ENCODE peak calls at places on chromosomes 11 and 22, in five cellular contexts. Z is IMR-90, L is A549, B is HepG2, J is K562. D is an unnamed sample.

GRCh38 chr22:22666307-22667091 is 22.1 kb downstream of the GGTLC2 start:
- DNase-seq in Z (peak), L (peak), B (peak), J (peak), D (no peak)

GRCh38 chr11:108516125-108516524 is 17.9 kb upstream of the POGLUT3 start:
- DNase-seq in Z (no peak), L (no peak), B (no peak), J (no peak), D (no peak)

GRCh38 chr11:71198141-71198822 is 54.1 kb downstream of the SHANK2 start:
- DNase-seq in Z (no peak), L (no peak), B (no peak), J (no peak), D (no peak)

GRCh38 chr11:130070109-130070828 is 575 bp downstream of the APLP2 start:
- DNase-seq in Z (peak), L (peak), B (no peak), J (peak), D (peak)

GRCh38 chr11:132655187-132655855 is 877.0 kb downstream of the OPCML start:
- DNase-seq in Z (no peak), L (no peak), B (no peak), J (no peak), D (no peak)

GRCh38 chr11:110907629-110908028 is 195.4 kb upstream of the ARHGAP20 start:
- DNase-seq in Z (peak), L (no peak), B (no peak), J (no peak), D (no peak)

GRCh38 chr11:15770798-15771414 is 585.4 kb downstream of the SOX6 start:
- DNase-seq in Z (peak), L (peak), B (peak), J (peak), D (peak)

GRCh38 chr11:11611381-11611780 is 10.4 kb downstream of the GALNT18 start:
- DNase-seq in Z (no peak), L (no peak), B (no peak), J (no peak), D (no peak)

GRCh38 chr11:84901986-84902385 is 725.2 kb downstream of the DLG2 start:
- DNase-seq in Z (peak), L (no peak), B (no peak), J (no peak), D (no peak)

GRCh38 chr11:34514597-34514996 is 1.0 kb upstream of the ELF5 start:
- DNase-seq in Z (no peak), L (no peak), B (no peak), J (no peak), D (no peak)

GRCh38 chr11:2700415-2701211 is 819 bp upstream of the KCNQ1OT1 start:
- DNase-seq in Z (no peak), L (peak), B (peak), J (peak), D (no peak)

GRCh38 chr11:125923012-125923579 is 18.8 kb downstream of the DDX25 start:
- DNase-seq in Z (peak), L (peak), B (peak), J (peak), D (peak)

GRCh38 chr11:120344302-120345004 is 8.2 kb downstream of the ARHGEF12 start:
- DNase-seq in Z (peak), L (no peak), B (no peak), J (peak), D (no peak)

GRCh38 chr11:64960719-64961118 is 11.2 kb downstream of the MAJIN start:
- DNase-seq in Z (no peak), L (no peak), B (peak), J (peak), D (no peak)

GRCh38 chr22:19691721-19692341 is 22.5 kb upstream of the SEPTIN5 start:
- DNase-seq in Z (peak), L (peak), B (no peak), J (peak), D (no peak)

GRCh38 chr11:119309411-119309810 is 7.5 kb downstream of the MCAM start:
- DNase-seq in Z (no peak), L (no peak), B (no peak), J (no peak), D (no peak)

GRCh38 chr22:11253000-11253511 is 4274.9 kb upstream of the OR11H1 start:
- DNase-seq in Z (no peak), L (no peak), B (no peak), J (no peak), D (no peak)

GRCh38 chr22:35205141-35205775 is 52.0 kb upstream of the HMGXB4 start:
- DNase-seq in Z (no peak), L (no peak), B (no peak), J (no peak), D (no peak)

GRCh38 chr11:116335078-116335477 is 437.7 kb downstream of the BUD13 start:
- DNase-seq in Z (no peak), L (no peak), B (no peak), J (no peak), D (no peak)

GRCh38 chr11:7442588-7443215 is 42.6 kb upstream of the OLFML1 start:
- DNase-seq in Z (peak), L (peak), B (peak), J (peak), D (peak)

GRCh38 chr11:114846040-114846791 is 167.9 kb downstream of the NXPE2 start:
- DNase-seq in Z (no peak), L (no peak), B (no peak), J (peak), D (no peak)

GRCh38 chr11:68704887-68705286 is 20.5 kb downstream of the GAL start:
- DNase-seq in Z (no peak), L (no peak), B (no peak), J (no peak), D (no peak)

GRCh38 chr22:41831828-41832552 is 915 bp upstream of the SREBF2 start:
- DNase-seq in Z (peak), L (no peak), B (no peak), J (no peak), D (no peak)

GRCh38 chr22:35684270-35684700 is 33.4 kb upstream of the APOL5 start:
- DNase-seq in Z (peak), L (no peak), B (peak), J (peak), D (no peak)

GRCh38 chr11:86358720-86359119 is 16.0 kb upstream of the CCDC81 start:
- DNase-seq in Z (no peak), L (no peak), B (no peak), J (no peak), D (no peak)

GRCh38 chr11:75384438-75385080 is 14.8 kb upstream of the RPS3 start:
- DNase-seq in Z (peak), L (peak), B (peak), J (peak), D (peak)

GRCh38 chr11:117044287-117045035 is 53.8 kb downstream of the SIK3 start:
- DNase-seq in Z (no peak), L (no peak), B (no peak), J (no peak), D (no peak)

GRCh38 chr22:21632237-21632895 is at the start of gene CCDC116:
- DNase-seq in Z (no peak), L (no peak), B (peak), J (peak), D (peak)

GRCh38 chr11:64791781-64792291 is 11.2 kb downstream of the MAP4K2 start:
- DNase-seq in Z (no peak), L (no peak), B (no peak), J (no peak), D (no peak)

GRCh38 chr11:113168804-113169342 is 145.5 kb upstream of the TTC12 start:
- DNase-seq in Z (no peak), L (no peak), B (no peak), J (no peak), D (no peak)

GRCh38 chr11:88195908-88196307 is 20.7 kb upstream of the RAB38 start:
- DNase-seq in Z (no peak), L (no peak), B (no peak), J (no peak), D (no peak)

GRCh38 chr11:90656171-90656570 is 433.3 kb upstream of the CHORDC1 start:
- DNase-seq in Z (no peak), L (no peak), B (no peak), J (no peak), D (no peak)

GRCh38 chr22:47618180-47618579 is 855.7 kb downstream of the TBC1D22A start:
- DNase-seq in Z (no peak), L (no peak), B (no peak), J (no peak), D (no peak)

GRCh38 chr11:8959546-8960166 is 4.6 kb downstream of the TMEM9B start:
- DNase-seq in Z (peak), L (peak), B (peak), J (peak), D (no peak)

GRCh38 chr11:47267858-47268257 is 2.1 kb upstream of the MADD start:
- DNase-seq in Z (no peak), L (no peak), B (no peak), J (no peak), D (no peak)
- TF ChIP-seq RFX5 in Z (no peak), L (no peak), B (no peak), J (no peak), D (no peak)

DNA sequence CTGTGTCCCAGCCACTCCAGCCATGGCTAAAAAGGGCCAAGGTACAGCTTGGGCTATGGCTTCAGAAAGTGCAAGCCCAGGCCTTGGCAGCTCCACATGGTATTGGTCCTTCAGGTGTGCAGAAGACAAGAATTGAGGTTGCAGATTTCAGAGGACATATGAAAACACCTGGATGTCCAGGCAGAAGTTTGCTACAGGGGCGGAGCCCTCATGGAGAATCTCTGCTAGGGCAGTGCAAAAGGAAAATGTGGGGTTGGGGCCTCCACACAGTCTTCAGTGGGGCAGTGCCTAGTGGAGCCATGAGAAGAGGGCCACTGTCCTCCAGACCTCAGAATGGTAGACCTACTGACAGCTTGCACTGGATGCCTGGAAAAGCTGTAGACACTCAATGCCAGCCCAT is 1074.1 kb downstream of the JRKL start:
- DNase-seq in Z (no peak), L (no peak), B (no peak), J (no peak), D (no peak)
- TF ChIP-seq MAFK in Z (no peak), L (no peak), B (no peak), J (no peak), D (no peak)

GRCh38 chr22:32804036-32804435 is 2.5 kb downstream of the TIMP3 start:
- DNase-seq in Z (peak), L (no peak), B (no peak), J (no peak), D (no peak)
- TF ChIP-seq RFX5 in Z (no peak), L (no peak), B (no peak), J (no peak), D (no peak)

GRCh38 chr11:20596629-20597129 is 2.7 kb upstream of the SLC6A5 start:
- DNase-seq in Z (no peak), L (no peak), B (no peak), J (peak), D (no peak)

GRCh38 chr11:20589796-20590195 is 9.6 kb upstream of the SLC6A5 start:
- DNase-seq in Z (no peak), L (no peak), B (no peak), J (no peak), D (no peak)

GRCh38 chr11:20595101-20595500 is 4.3 kb upstream of the SLC6A5 start:
- DNase-seq in Z (no peak), L (no peak), B (no peak), J (no peak), D (no peak)

GRCh38 chr11:20594274-20595061 is 4.9 kb upstream of the SLC6A5 start:
- DNase-seq in Z (no peak), L (no peak), B (peak), J (peak), D (no peak)

GRCh38 chr11:20592741-20593140 is 6.7 kb upstream of the SLC6A5 start:
- DNase-seq in Z (no peak), L (no peak), B (no peak), J (no peak), D (no peak)
- TF ChIP-seq MAFK in Z (no peak), L (no peak), B (no peak), J (no peak), D (no peak)

DNA sequence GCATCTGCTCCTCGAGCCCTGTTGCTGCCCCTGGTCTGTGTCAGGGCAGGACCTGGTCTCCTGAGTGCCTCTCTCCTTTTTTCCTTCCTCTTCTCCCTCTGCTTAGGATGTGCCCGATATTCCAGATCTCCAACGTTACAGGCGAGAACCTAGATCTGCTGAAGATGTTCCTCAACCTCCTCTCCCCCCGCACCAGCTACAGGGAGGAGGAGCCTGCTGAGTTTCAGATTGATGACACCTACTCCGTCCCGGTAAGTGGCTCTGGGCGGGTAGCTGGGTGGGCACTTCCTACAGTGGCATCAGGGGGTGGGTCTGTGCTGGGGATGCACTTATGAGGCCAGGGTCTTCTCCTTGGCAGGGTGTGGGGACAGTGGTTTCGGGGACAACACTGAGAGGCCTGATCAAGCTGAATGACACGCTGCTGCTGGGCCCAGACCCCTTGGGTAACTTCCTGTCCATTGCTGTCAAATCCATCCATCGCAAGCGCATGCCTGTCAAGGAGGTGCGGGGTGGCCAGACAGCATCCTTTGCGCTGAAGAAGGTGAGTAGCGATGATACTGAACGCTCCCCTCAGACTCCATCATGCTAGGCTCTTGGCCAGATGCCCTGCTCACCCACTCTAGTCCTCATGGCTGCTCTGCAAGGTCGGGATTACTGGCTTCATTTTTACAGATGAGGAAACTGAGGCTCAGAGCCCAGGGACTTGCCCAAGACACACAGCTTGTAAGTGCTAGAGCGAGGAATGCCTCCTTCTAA is 20.3 kb downstream of the GTPBP1 start:
- DNase-seq in Z (no peak), L (no peak), B (no peak), J (no peak), D (no peak)
- TF ChIP-seq RFX5 in Z (no peak), L (no peak), B (no peak), J (no peak), D (no peak)

GRCh38 chr22:46029574-46030200 is 52.7 kb upstream of the WNT7B start:
- DNase-seq in Z (no peak), L (no peak), B (no peak), J (no peak), D (no peak)
- TF ChIP-seq MAFK in Z (no peak), L (no peak), B (no peak), J (no peak), D (no peak)

DNA sequence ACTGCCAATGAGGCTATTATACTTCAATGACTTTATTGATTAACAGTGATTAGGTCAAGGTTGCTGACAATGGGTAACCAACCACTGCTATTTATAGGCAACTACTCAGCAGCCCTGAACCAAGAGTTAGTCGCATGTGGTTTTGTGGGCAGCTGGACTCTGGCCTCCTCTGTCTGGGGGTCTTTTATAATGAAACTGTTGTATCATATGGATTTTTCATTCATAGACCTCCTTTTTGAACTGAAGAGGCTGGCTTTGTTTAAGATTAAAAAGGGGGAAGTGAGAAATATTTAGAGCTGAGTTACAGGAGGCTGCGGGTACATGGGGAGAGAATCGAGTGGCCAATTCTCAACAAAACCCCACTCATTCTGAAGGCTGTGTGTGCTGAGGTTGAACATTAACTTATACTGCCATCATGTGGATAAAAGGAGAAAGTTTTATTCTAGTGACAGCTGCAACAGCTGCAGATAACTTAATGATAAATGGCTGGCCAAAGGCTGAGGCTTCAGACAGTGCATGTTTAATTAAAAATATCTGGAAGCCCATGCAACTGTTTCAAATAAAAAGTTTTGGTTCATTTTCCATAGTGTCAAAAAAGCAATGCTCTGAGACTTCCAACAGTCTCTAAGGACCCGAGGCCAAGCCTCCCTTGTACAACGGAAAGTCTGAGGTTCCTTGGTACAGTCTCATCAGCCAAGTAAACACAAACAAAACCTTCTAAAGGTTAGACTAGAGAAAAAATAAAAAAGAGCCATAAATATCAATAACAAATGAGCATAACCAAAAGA is 682.6 kb downstream of the KCNA4 start:
- DNase-seq in Z (peak), L (peak), B (peak), J (no peak), D (no peak)
- TF ChIP-seq RFX5 in Z (no peak), L (no peak), B (no peak), J (no peak), D (no peak)

DNA sequence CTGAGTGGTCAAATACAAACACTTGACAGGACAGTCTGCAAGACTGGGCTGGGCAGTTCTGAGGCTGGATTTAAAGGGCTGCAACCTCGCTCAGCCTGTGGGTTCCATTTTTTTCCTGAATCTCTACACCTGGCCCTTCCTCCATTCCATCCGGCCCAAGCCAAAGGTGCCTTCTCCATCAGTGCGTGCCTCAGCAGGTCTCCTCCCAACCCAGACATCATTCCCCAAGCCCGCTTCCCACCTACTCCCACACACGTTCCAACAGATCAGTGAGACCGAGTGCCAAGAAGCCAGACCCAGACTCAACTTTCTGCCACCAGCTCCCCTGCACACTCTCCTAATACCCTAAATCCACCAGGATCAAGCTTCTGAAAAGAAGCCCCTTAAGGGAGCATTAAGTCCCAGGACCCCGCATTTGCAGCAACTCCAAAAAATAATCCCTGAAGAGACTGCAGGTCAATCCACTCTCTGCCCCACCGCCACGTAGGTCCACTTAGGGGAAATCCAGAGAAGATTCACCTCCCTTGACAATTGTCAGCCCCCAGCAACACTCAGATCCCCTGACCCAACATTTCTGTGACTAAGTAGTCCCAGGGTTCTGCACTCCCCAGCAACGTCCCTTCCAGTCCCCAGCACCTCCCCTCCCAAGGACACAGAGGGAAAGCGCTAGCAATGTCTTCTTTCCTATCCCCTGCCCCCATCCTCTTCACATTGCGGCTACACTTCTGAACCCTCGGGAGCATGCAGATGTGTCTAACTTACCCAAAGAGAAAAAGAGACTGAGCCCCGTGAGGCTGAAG is 639 bp downstream of the SCN2B start:
- DNase-seq in Z (no peak), L (no peak), B (no peak), J (no peak), D (peak)
- TF ChIP-seq MAFK in Z (no peak), L (no peak), B (no peak), J (no peak), D (no peak)